ENCODE peak calls at places on chromosomes 12 and 14, in four cellular contexts. Z is left lobe of liver, K is NCI-H2081, C is hepatic stellate cell. S is an unnamed sample.

GRCh38 chr12:1073652-1074051 is 82.6 kb downstream of the ERC1 start:
- DNase-seq in Z (no peak), K (no peak), C (no peak), S (no peak)

GRCh38 chr12:51694146-51694545 is 103.1 kb downstream of the SCN8A start:
- DNase-seq in Z (no peak), K (no peak), C (no peak), S (no peak)

GRCh38 chr12:98847242-98847641 is 202.2 kb downstream of the APAF1 start:
- DNase-seq in Z (no peak), K (no peak), C (no peak), S (no peak)

GRCh38 chr12:18250313-18250916 is 10.9 kb upstream of the PIK3C2G start:
- DNase-seq in Z (no peak), K (peak; percentile 66), C (peak; percentile 27), S (no peak)

GRCh38 chr14:61489932-61490331 is 168.6 kb downstream of the PRKCH start:
- DNase-seq in Z (peak; percentile 77), K (no peak), C (no peak), S (peak; percentile 64)

GRCh38 chr14:68384881-68385280 is 408.0 kb downstream of the ZFP36L1 start:
- DNase-seq in Z (no peak), K (no peak), C (no peak), S (peak; percentile 46)

GRCh38 chr14:91402278-91403068 is 15.1 kb downstream of the CCDC88C start:
- DNase-seq in Z (no peak), K (no peak), C (no peak), S (no peak)

GRCh38 chr12:47910486-47910885 is 5.7 kb upstream of the VDR start:
- DNase-seq in Z (no peak), K (no peak), C (peak; percentile 60), S (no peak)

GRCh38 chr12:28583771-28584261 is 393.6 kb downstream of the CCDC91 start:
- DNase-seq in Z (no peak), K (no peak), C (no peak), S (no peak)

GRCh38 chr12:96811083-96811482 is 96.0 kb upstream of the NEDD1 start:
- DNase-seq in Z (no peak), K (no peak), C (peak; percentile 2), S (no peak)

GRCh38 chr12:111998015-111998414 is 14.9 kb downstream of the TMEM116 start:
- DNase-seq in Z (no peak), K (no peak), C (no peak), S (no peak)

GRCh38 chr12:106000376-106001104 is 138.2 kb downstream of the NUAK1 start:
- DNase-seq in Z (no peak), K (no peak), C (no peak), S (no peak)

GRCh38 chr12:74741113-74741512 is 203.5 kb downstream of the ATXN7L3B start:
- DNase-seq in Z (no peak), K (no peak), C (no peak), S (no peak)

GRCh38 chr12:125453751-125454150 is 388.5 kb downstream of the AACS start:
- DNase-seq in Z (no peak), K (no peak), C (no peak), S (no peak)

GRCh38 chr12:61291647-61292046 is 968.6 kb upstream of the USP15 start:
- DNase-seq in Z (no peak), K (no peak), C (no peak), S (no peak)

GRCh38 chr12:129304532-129304931 is 451.3 kb downstream of the GLT1D1 start:
- DNase-seq in Z (no peak), K (no peak), C (no peak), S (no peak)

GRCh38 chr12:94285954-94286579 is 137.7 kb downstream of the PLXNC1 start:
- DNase-seq in Z (no peak), K (no peak), C (no peak), S (no peak)

GRCh38 chr12:87344699-87345098 is 684.5 kb downstream of the C12orf50 start:
- DNase-seq in Z (no peak), K (no peak), C (peak; percentile 2), S (no peak)

GRCh38 chr14:56666716-56667115 is 87.1 kb downstream of the TMEM260 start:
- DNase-seq in Z (no peak), K (no peak), C (peak; percentile 16), S (no peak)

GRCh38 chr12:83827860-83828259 is 1084.7 kb downstream of the SLC6A15 start:
- DNase-seq in Z (no peak), K (no peak), C (no peak), S (no peak)

GRCh38 chr14:68140111-68140741 is 320.6 kb downstream of the RAD51B start:
- DNase-seq in Z (no peak), K (no peak), C (peak; percentile 30), S (no peak)

GRCh38 chr12:125249066-125249824 is 184.0 kb downstream of the AACS start:
- DNase-seq in Z (no peak), K (no peak), C (no peak), S (no peak)

GRCh38 chr12:103841690-103842584 is 903 bp upstream of the NT5DC3 start:
- DNase-seq in Z (peak; percentile 91), K (peak; percentile 32), C (peak; percentile 66), S (peak; percentile 71)

GRCh38 chr12:1093166-1093751 is 102.2 kb downstream of the ERC1 start:
- DNase-seq in Z (no peak), K (peak; percentile 71), C (no peak), S (no peak)

GRCh38 chr12:116145451-116145850 is 132.0 kb downstream of the MED13L start:
- DNase-seq in Z (no peak), K (no peak), C (no peak), S (no peak)

GRCh38 chr14:91227183-91227628 is 17.3 kb downstream of the GPR68 start:
- DNase-seq in Z (no peak), K (no peak), C (no peak), S (no peak)

GRCh38 chr12:110841007-110841406 is 5.8 kb upstream of the CCDC63 start:
- DNase-seq in Z (no peak), K (no peak), C (no peak), S (no peak)

GRCh38 chr14:105839425-105840265 is 313.3 kb downstream of the TMEM121 start:
- DNase-seq in Z (peak; percentile 39), K (no peak), C (no peak), S (peak; percentile 35)

GRCh38 chr14:96191355-96191754 is 13.3 kb upstream of the BDKRB2 start:
- DNase-seq in Z (no peak), K (no peak), C (no peak), S (no peak)